ENCODE peak calls at places on chromosomes 7 and 10, in five cellular contexts. X is neural crest cell, U is GM23338, D is AG10803, O is kidney. E is an unnamed sample.

GRCh38 chr7:72336887-72337821 is 75.0 kb downstream of the CALN1 start:
- DNase-seq in X (no peak), U (peak; percentile 75), D (no peak), O (no peak), E (no peak)

GRCh38 chr10:35456175-35456574 is 119.9 kb downstream of the CCNY start:
- DNase-seq in X (no peak), U (no peak), D (no peak), O (no peak), E (no peak)

GRCh38 chr10:97781541-97782331 is 9.9 kb upstream of the SFRP5 start:
- DNase-seq in X (no peak), U (no peak), D (no peak), O (no peak), E (no peak)

GRCh38 chr10:72254891-72255568 is 18.7 kb upstream of the DDIT4 start:
- DNase-seq in X (peak; percentile 56), U (peak; percentile 87), D (peak; percentile 70), O (peak; percentile 96), E (peak; percentile 52)

GRCh38 chr10:4670737-4671136 is 155.3 kb upstream of the AKR1E2 start:
- DNase-seq in X (no peak), U (no peak), D (peak; percentile 90), O (no peak), E (peak; percentile 36)

GRCh38 chr10:14439451-14440259 is 108.9 kb upstream of the FRMD4A start:
- DNase-seq in X (no peak), U (no peak), D (peak; percentile 61), O (no peak), E (no peak)

GRCh38 chr7:150951521-150951920 is 26.6 kb downstream of the KCNH2 start:
- DNase-seq in X (no peak), U (no peak), D (no peak), O (peak; percentile 63), E (no peak)

GRCh38 chr10:92972066-92972870 is 88.3 kb upstream of the CYP26C1 start:
- DNase-seq in X (no peak), U (no peak), D (peak; percentile 80), O (no peak), E (peak; percentile 85)

GRCh38 chr10:77939561-77940001 is 13.0 kb upstream of the DLG5 start:
- DNase-seq in X (no peak), U (no peak), D (peak; percentile 87), O (no peak), E (no peak)

GRCh38 chr7:87083865-87084519 is 24.5 kb upstream of the ELAPOR2 start:
- DNase-seq in X (no peak), U (no peak), D (peak; percentile 2), O (no peak), E (no peak)

GRCh38 chr10:6187278-6187677 is 15.5 kb upstream of the PFKFB3 start:
- DNase-seq in X (no peak), U (no peak), D (no peak), O (no peak), E (no peak)

GRCh38 chr7:155795951-155796350 is 16.3 kb downstream of the SHH start:
- DNase-seq in X (no peak), U (no peak), D (no peak), O (no peak), E (no peak)

GRCh38 chr7:149615690-149616270 is 118.2 kb upstream of the ZNF746 start:
- DNase-seq in X (no peak), U (peak; percentile 34), D (no peak), O (no peak), E (no peak)
- TF ChIP-seq CTCF in X (no peak), U (peak; percentile 30), D (no peak), O (peak; percentile 0), E (no peak)

DNA sequence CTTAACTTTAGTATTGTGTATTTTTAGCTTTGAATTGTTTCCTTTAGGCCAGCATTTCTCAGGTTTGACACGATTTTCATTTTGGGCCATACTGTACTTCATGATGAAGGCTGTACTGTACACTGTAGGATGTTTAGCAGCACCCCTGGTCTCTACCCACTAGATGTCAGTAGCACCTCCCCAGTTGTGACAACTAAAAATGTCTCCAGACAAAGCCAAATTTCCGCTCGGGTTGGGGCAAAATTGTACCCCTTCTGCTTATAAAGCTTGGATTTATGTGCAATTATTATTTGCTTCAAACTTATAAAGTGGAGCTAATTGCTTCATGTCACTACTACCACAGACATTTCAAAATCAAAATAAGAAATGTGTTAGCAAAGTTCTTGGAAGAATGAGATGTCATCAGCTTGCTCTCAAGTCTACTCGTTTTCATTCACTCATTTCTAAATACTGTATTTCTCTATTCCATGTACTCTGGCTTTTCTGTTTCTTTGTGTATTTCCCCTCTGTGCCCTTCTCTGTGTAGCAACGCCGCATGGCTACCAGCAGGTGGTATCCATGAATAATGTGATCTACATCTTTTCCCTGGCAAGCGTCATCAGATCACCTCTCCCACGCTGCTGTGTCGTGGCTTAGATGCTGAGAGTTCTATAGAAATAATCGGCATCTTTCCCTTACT is 47.7 kb upstream of the CALCR start:
- DNase-seq in X (peak; percentile 2), U (peak; percentile 69), D (peak; percentile 22), O (no peak), E (peak; percentile 25)
- TF ChIP-seq CTCF in X (peak; percentile 62), U (peak; percentile 76), D (peak; percentile 59), O (peak; percentile 31), E (peak; percentile 67)

GRCh38 chr7:115340828-115341227 is 418.9 kb downstream of the MDFIC start:
- DNase-seq in X (no peak), U (peak; percentile 20), D (peak; percentile 66), O (no peak), E (peak; percentile 84)
- TF ChIP-seq CTCF in X (peak; percentile 44), U (peak; percentile 46), D (peak; percentile 31), O (no peak), E (peak; percentile 73)

GRCh38 chr7:152076324-152076821 is 50.9 kb downstream of the GALNT11 start:
- DNase-seq in X (peak; percentile 36), U (peak; percentile 83), D (no peak), O (no peak), E (no peak)
- TF ChIP-seq CTCF in X (peak; percentile 58), U (peak; percentile 70), D (peak; percentile 40), O (peak; percentile 64), E (peak; percentile 67)

GRCh38 chr7:34309116-34309515 is 348.9 kb upstream of the NPSR1 start:
- DNase-seq in X (no peak), U (peak; percentile 14), D (no peak), O (peak; percentile 44), E (no peak)

GRCh38 chr7:34308595-34308994 is 349.4 kb upstream of the NPSR1 start:
- DNase-seq in X (no peak), U (no peak), D (no peak), O (no peak), E (no peak)

GRCh38 chr7:34311591-34311990 is 346.4 kb upstream of the NPSR1 start:
- DNase-seq in X (no peak), U (no peak), D (no peak), O (no peak), E (no peak)

GRCh38 chr7:34309584-34309983 is 348.4 kb upstream of the NPSR1 start:
- DNase-seq in X (no peak), U (no peak), D (no peak), O (peak; percentile 48), E (no peak)

GRCh38 chr7:34307540-34307939 is 350.5 kb upstream of the NPSR1 start:
- DNase-seq in X (no peak), U (no peak), D (no peak), O (no peak), E (no peak)
- TF ChIP-seq CTCF in X (no peak), U (no peak), D (no peak), O (no peak), E (no peak)

E was measured in HFFc6.